ENCODE peak calls at places on chromosomes 2 and 18, in five cellular contexts. H is effector memory CD4-positive, alpha-beta T cell; F is Peyer's patch; Q is HCT116; A is K562. Z is an unnamed sample.

GRCh38 chr2:215749092-215749957 is 264.0 kb downstream of the MREG start:
- DNase-seq in F (peak; percentile 53), H (no peak), A (no peak), Q (no peak), Z (peak; percentile 78)

GRCh38 chr2:234950730-234951385 is 959 bp upstream of the SH3BP4 start:
- DNase-seq in H (no peak), F (no peak), A (no peak), Q (no peak), Z (no peak)

GRCh38 chr2:172052000-172052983 is 33.0 kb upstream of the DLX1 start:
- DNase-seq in H (no peak), A (no peak), Q (no peak), F (no peak), Z (no peak)

GRCh38 chr2:152415231-152415642 is 80.3 kb downstream of the FMNL2 start:
- DNase-seq in F (no peak), H (no peak), A (no peak), Q (peak; percentile 36), Z (no peak)

GRCh38 chr2:142285480-142285879 is 154.7 kb upstream of the LRP1B start:
- DNase-seq in F (no peak), Q (no peak), A (no peak), H (no peak), Z (no peak)

GRCh38 chr2:207939342-207940108 is 85.8 kb downstream of the PLEKHM3 start:
- DNase-seq in H (no peak), A (no peak), F (peak; percentile 59), Q (no peak), Z (no peak)

GRCh38 chr2:134718956-134719814 is at the start of gene TMEM163:
- DNase-seq in Q (no peak), F (no peak), H (no peak), A (peak; percentile 49), Z (peak; percentile 53)

GRCh38 chr2:128664499-128664971 is 345.9 kb upstream of the HS6ST1 start:
- DNase-seq in A (no peak), H (no peak), Q (no peak), F (no peak), Z (no peak)

GRCh38 chr18:56891116-56891515 is 240.0 kb downstream of the WDR7 start:
- DNase-seq in Q (no peak), F (no peak), H (no peak), A (no peak), Z (no peak)

GRCh38 chr18:59210311-59210710 is 9.6 kb upstream of the GRP start:
- DNase-seq in H (no peak), A (no peak), Q (no peak), F (no peak), Z (no peak)
- H3K27me3 ChIP-seq in H (no peaks in the 10 kb centered on the region), A (no peaks in the 10 kb centered on the region), Q (peaks cover 23% of the 10 kb centered on the region), F (no peaks in the 10 kb centered on the region), Z (peaks cover 13% of the 10 kb centered on the region)

GRCh38 chr2:98127229-98127989 is 40.4 kb downstream of the VWA3B start:
- DNase-seq in F (no peak), Q (no peak), A (no peak), H (no peak), Z (no peak)

GRCh38 chr2:98128556-98129109 is 41.7 kb downstream of the VWA3B start:
- DNase-seq in F (no peak), A (no peak), Q (no peak), H (no peak), Z (no peak)

GRCh38 chr2:98122524-98122923 is 35.6 kb downstream of the VWA3B start:
- DNase-seq in Q (no peak), F (no peak), A (no peak), H (no peak), Z (no peak)

GRCh38 chr2:98123286-98123685 is 36.3 kb downstream of the VWA3B start:
- DNase-seq in F (no peak), H (no peak), A (no peak), Q (no peak), Z (no peak)

GRCh38 chr2:98126061-98126460 is 39.1 kb downstream of the VWA3B start:
- DNase-seq in A (no peak), Q (no peak), F (no peak), H (no peak), Z (no peak)
- H3K27me3 ChIP-seq in A (peaks cover 45% of the 10 kb centered on the region), Q (peaks cover 3% of the 10 kb centered on the region), F (no peaks in the 10 kb centered on the region), H (peaks cover 3% of the 10 kb centered on the region), Z (no peaks in the 10 kb centered on the region)

GRCh38 chr2:219001577-219002394 is 8.6 kb upstream of the CRYBA2 start:
- DNase-seq in A (peak; percentile 65), F (peak; percentile 94), Q (peak; percentile 40), H (no peak), Z (no peak)

GRCh38 chr2:218999881-219000568 is 6.8 kb upstream of the CRYBA2 start:
- DNase-seq in H (no peak), Q (no peak), A (no peak), F (no peak), Z (no peak)

GRCh38 chr2:219001100-219001576 is 7.9 kb upstream of the CRYBA2 start:
- DNase-seq in F (peak; percentile 63), H (no peak), Q (no peak), A (no peak), Z (no peak)

GRCh38 chr2:218999021-218999880 is 6.0 kb upstream of the CRYBA2 start:
- DNase-seq in Q (no peak), H (no peak), F (no peak), A (no peak), Z (no peak)

DNA sequence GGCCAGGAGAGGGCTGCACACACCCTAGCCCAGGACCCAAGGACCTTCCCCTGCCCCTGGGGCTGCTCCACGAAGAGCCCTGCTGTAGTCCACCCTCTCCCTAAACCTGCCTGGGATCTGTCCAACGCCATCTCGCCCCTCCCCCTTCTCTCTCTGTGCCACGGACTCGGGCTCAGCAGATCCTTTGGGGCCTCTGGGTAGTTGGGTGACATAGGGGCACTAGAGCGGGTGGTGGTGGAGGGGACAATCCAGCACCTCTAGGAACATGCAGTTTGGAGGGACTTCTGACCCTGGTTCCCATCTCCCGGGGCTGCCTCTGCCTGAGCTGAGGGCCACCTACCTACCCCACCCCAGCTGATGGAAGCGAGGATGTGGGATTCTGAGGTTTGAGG is 7.3 kb upstream of the CRYBA2 start:
- DNase-seq in F (no peak), H (no peak), Q (no peak), A (no peak), Z (no peak)
- H3K27me3 ChIP-seq in F (peaks cover 24% of the 10 kb centered on the region), H (peaks cover 73% of the 10 kb centered on the region), Q (no peaks in the 10 kb centered on the region), A (no peaks in the 10 kb centered on the region), Z (no peaks in the 10 kb centered on the region)

DNA sequence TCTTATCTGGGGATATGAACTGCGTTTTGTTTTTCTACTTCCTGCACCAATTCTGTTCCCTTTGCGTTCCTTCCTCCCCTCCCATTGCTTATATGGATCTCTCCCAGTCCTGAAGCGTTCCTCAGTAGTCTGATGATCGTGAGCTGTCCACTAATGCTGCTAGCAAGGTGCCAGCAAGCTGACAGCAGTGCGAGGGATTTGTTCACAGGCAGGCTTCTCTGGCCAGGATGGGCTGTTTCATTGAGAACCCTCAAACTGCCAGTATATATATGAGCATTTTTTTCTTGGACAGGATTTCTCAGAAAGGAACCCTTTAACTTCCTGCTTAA is 40.1 kb downstream of the GTF3C3 start:
- DNase-seq in F (no peak), Q (no peak), A (no peak), H (no peak), Z (no peak)
- H3K27me3 ChIP-seq in F (no peaks in the 10 kb centered on the region), Q (no peaks in the 10 kb centered on the region), A (no peaks in the 10 kb centered on the region), H (no peaks in the 10 kb centered on the region), Z (no peaks in the 10 kb centered on the region)

GRCh38 chr2:120435671-120436459 is 89.9 kb downstream of the INHBB start:
- DNase-seq in H (no peak), F (no peak), Q (no peak), A (no peak), Z (no peak)
- H3K27me3 ChIP-seq in H (no peaks in the 10 kb centered on the region), F (no peaks in the 10 kb centered on the region), Q (no peaks in the 10 kb centered on the region), A (peaks cover 22% of the 10 kb centered on the region), Z (no peaks in the 10 kb centered on the region)

DNA sequence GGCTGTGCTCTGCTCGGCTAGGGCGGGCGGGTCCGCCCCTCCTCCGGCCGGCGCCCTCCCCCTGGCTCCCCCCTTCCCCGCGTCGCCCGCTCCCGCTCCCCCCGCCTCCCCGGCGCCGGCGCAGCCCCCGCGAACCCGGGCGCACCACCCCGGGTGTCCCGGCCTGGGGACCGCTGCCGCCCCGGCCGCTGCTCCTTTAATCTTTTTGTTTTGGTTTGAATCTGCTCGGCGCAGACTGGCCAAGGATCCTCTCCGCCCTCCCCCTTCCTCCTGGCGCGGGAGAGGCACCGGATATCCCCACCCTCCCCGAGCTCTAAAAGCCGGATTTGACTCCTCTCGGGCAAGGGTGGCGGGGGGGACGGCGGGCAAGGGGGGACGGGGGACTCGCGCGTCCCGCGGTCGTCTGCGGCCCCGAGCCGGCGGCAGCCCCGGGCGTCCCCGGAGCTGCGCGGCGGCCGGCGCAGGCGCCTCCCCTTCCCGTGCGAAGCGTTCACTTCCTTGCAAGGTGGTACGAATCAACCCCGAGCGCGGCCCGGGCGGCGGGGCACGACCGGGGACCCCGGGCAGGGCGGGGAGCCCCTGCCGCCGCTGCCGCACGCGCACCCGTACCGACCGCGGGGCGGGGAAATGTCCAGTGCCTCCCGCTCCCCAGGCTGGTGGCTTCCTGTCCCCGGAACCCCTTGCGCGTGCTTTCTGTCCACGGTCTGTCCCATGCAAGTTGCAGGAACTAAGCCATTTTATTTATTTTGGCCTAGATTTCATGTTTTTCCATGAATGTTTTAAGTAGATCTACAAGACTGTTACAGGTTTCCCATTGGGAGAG is at the start of gene PTGR3:
- DNase-seq in Q (peak; percentile 67), F (peak; percentile 90), A (peak; percentile 81), H (peak; percentile 66), Z (peak; percentile 94)
- H3K27me3 ChIP-seq in Q (no peaks in the 10 kb centered on the region), F (no peaks in the 10 kb centered on the region), A (no peaks in the 10 kb centered on the region), H (no peaks in the 10 kb centered on the region), Z (no peaks in the 10 kb centered on the region)

DNA sequence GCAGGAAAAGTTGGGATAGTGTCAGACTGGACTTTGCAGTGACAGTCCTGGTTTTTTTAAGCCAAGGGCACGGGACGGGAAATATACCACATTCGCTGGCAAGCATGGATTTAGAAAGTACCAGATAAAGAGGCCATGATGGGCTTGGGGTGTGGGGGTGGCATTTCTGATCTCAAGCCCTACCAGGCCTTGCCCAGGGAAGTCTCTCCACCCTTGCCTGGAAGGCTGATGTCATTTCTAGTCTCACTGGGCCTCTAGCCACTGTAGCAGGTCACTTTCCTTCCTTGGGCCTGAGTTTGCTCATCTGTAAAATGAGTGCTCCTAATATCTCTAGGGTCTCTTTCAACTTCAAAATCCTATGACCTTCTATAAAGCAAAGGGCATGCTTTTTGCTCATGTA is 1.8 kb downstream of the ZBTB7C start:
- DNase-seq in Q (no peak), A (no peak), F (no peak), H (no peak), Z (no peak)
- H3K27me3 ChIP-seq in Q (peaks cover 11% of the 10 kb centered on the region), A (no peaks in the 10 kb centered on the region), F (peaks cover 23% of the 10 kb centered on the region), H (peaks cover 27% of the 10 kb centered on the region), Z (peaks cover 2% of the 10 kb centered on the region)

DNA sequence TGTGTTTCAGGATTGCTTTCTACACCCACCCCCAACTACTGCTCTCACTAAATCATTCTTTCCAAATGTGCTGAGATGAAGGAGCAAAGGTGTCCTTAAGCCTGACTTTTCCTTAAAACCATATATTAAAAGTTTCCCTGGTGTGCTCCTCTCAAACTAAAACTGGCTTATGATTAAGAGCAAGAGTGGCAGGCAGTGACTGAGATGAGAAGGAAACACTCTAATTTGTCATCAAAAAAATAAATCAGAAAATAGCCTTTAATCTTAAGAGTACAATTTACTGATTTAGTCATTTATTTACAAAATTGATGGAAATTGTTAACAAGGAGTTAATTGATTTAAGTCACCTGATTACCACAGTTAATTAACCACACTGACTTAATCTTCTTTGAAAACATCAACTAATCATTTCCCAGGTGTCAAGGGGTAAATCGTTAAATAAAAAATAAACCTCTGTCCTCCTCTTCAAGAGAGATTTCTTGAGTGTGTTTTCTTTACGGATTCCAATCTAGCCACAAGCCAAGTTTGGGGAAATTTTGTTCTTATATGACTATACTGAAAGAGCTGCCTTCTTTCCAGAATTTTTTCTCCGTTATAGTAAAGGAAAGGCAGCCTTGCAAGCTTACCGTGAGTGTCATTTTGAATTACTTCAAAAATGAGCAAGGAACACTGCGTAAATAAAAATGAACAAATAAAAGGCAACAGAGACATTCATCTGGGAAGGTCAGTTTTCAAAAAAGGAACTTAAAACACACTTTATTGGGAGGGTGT is 17.4 kb downstream of the LRP2 start:
- DNase-seq in F (no peak), H (no peak), Q (no peak), A (no peak), Z (no peak)
- H3K27me3 ChIP-seq in F (no peaks in the 10 kb centered on the region), H (no peaks in the 10 kb centered on the region), Q (no peaks in the 10 kb centered on the region), A (peaks cover 3% of the 10 kb centered on the region), Z (no peaks in the 10 kb centered on the region)